ENCODE peak calls at places on chromosome 5, in six cellular contexts. One of them, this sample, is unnamed.

GRCh38 chr5:15992918-15993317 is 186.7 kb downstream of the MARCHF11 start:
- DNase-seq in K562: no peak
- DNase-seq in H1: no peak
- DNase-seq in GM12891: no peak
- DNase-seq in GM12878: no peak
- DNase-seq in HepG2: no peak
- DNase-seq in this sample: no peak

GRCh38 chr5:171901764-171902163 is 104.7 kb downstream of the FBXW11 start:
- DNase-seq in K562: no peak
- DNase-seq in H1: no peak
- DNase-seq in GM12891: no peak
- DNase-seq in GM12878: no peak
- DNase-seq in HepG2: no peak
- DNase-seq in this sample: no peak

GRCh38 chr5:94715843-94716242 is 97.4 kb downstream of the SLF1 start:
- DNase-seq in K562: no peak
- DNase-seq in H1: no peak
- DNase-seq in GM12891: no peak
- DNase-seq in GM12878: no peak
- DNase-seq in HepG2: no peak
- DNase-seq in this sample: no peak

GRCh38 chr5:176772271-176773210 is 37.8 kb upstream of the UNC5A start:
- DNase-seq in K562: no peak
- DNase-seq in H1: no peak
- DNase-seq in GM12891: no peak
- DNase-seq in GM12878: no peak
- DNase-seq in HepG2: no peak
- DNase-seq in this sample: no peak

GRCh38 chr5:77180167-77181081 is 30.1 kb upstream of the PDE8B start:
- DNase-seq in K562: no peak
- DNase-seq in H1: no peak
- DNase-seq in GM12891: no peak
- DNase-seq in GM12878: no peak
- DNase-seq in HepG2: no peak
- DNase-seq in this sample: no peak

GRCh38 chr5:5605170-5605764 is 182.8 kb downstream of the ICE1 start:
- DNase-seq in K562: no peak
- DNase-seq in H1: no peak
- DNase-seq in GM12891: no peak
- DNase-seq in GM12878: no peak
- DNase-seq in HepG2: no peak
- DNase-seq in this sample: no peak

GRCh38 chr5:7606840-7607453 is 211.0 kb downstream of the ADCY2 start:
- DNase-seq in K562: no peak
- DNase-seq in H1: peak
- DNase-seq in GM12891: no peak
- DNase-seq in GM12878: no peak
- DNase-seq in HepG2: no peak
- DNase-seq in this sample: no peak

GRCh38 chr5:110751902-110752762 is 13.3 kb downstream of the SLC25A46 start:
- DNase-seq in K562: no peak
- DNase-seq in H1: no peak
- DNase-seq in GM12891: peak
- DNase-seq in GM12878: peak
- DNase-seq in HepG2: no peak
- DNase-seq in this sample: peak

GRCh38 chr5:16385516-16386090 is 80.0 kb downstream of the ZNF622 start:
- DNase-seq in K562: no peak
- DNase-seq in H1: no peak
- DNase-seq in GM12891: no peak
- DNase-seq in GM12878: no peak
- DNase-seq in HepG2: no peak
- DNase-seq in this sample: no peak

GRCh38 chr5:93186031-93186682 is 394.9 kb downstream of the NR2F1-AS1 start:
- DNase-seq in K562: no peak
- DNase-seq in H1: no peak
- DNase-seq in GM12891: no peak
- DNase-seq in GM12878: no peak
- DNase-seq in HepG2: no peak
- DNase-seq in this sample: no peak

DNA sequence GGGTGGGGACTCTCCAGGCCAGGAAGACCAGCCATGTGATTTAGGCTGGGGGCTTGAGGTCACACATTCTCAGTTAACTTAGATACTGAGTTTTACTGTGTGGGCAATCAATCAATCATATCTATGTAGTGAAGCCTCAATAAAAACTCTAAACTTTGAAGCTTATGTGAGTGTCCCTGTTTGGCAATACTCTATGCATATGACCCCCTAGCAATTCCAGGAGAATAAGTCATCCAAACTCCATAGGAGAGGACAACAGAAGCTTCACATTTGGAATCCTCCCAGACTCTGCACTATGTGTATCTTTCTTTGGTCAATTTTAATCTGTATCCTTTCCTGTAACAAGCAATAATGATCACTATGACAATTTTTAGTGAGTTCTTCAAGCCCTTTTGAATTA is 216.8 kb upstream of the RGMB start:
- DNase-seq in K562: no peak
- DNase-seq in H1: no peak
- DNase-seq in GM12891: no peak
- DNase-seq in GM12878: no peak
- DNase-seq in HepG2: no peak
- DNase-seq in this sample: no peak
- TF ChIP-seq TAF1 in K562: no peak
- TF ChIP-seq TAF1 in H1: no peak
- TF ChIP-seq TAF1 in GM12891: no peak
- TF ChIP-seq TAF1 in GM12878: no peak
- TF ChIP-seq TAF1 in HepG2: no peak
- TF ChIP-seq TAF1 in this sample: no peak

GRCh38 chr5:173288632-173289031 is 39.6 kb downstream of the STC2 start:
- DNase-seq in K562: no peak
- DNase-seq in H1: no peak
- DNase-seq in GM12891: no peak
- DNase-seq in GM12878: no peak
- DNase-seq in HepG2: no peak
- DNase-seq in this sample: no peak
- TF ChIP-seq POLR2A in K562: no peak
- TF ChIP-seq POLR2A in H1: no peak
- TF ChIP-seq POLR2A in GM12891: no peak
- TF ChIP-seq POLR2A in GM12878: no peak
- TF ChIP-seq POLR2A in HepG2: no peak
- TF ChIP-seq POLR2A in this sample: no peak

GRCh38 chr5:378301-378891 is 56.9 kb downstream of the AHRR start:
- DNase-seq in K562: no peak
- DNase-seq in H1: no peak
- DNase-seq in GM12891: no peak
- DNase-seq in GM12878: no peak
- DNase-seq in HepG2: no peak
- DNase-seq in this sample: no peak
- TF ChIP-seq TAF1 in K562: no peak
- TF ChIP-seq TAF1 in H1: no peak
- TF ChIP-seq TAF1 in GM12891: no peak
- TF ChIP-seq TAF1 in GM12878: no peak
- TF ChIP-seq TAF1 in HepG2: no peak
- TF ChIP-seq TAF1 in this sample: no peak

GRCh38 chr5:50667079-50667652 is 729 bp downstream of the PARP8 start:
- DNase-seq in K562: no peak
- DNase-seq in H1: no peak
- DNase-seq in GM12891: no peak
- DNase-seq in GM12878: no peak
- DNase-seq in HepG2: no peak
- DNase-seq in this sample: no peak

GRCh38 chr5:50663636-50664035 is 2.8 kb upstream of the PARP8 start:
- DNase-seq in K562: no peak
- DNase-seq in H1: no peak
- DNase-seq in GM12891: no peak
- DNase-seq in GM12878: no peak
- DNase-seq in HepG2: no peak
- DNase-seq in this sample: no peak

GRCh38 chr5:50665091-50665490 is 1.3 kb upstream of the PARP8 start:
- DNase-seq in K562: no peak
- DNase-seq in H1: no peak
- DNase-seq in GM12891: no peak
- DNase-seq in GM12878: no peak
- DNase-seq in HepG2: no peak
- DNase-seq in this sample: no peak

GRCh38 chr5:50667653-50668403 is 1.4 kb downstream of the PARP8 start:
- DNase-seq in K562: no peak
- DNase-seq in H1: peak
- DNase-seq in GM12891: peak
- DNase-seq in GM12878: peak
- DNase-seq in HepG2: no peak
- DNase-seq in this sample: peak

GRCh38 chr5:50666261-50667078 is at the start of gene PARP8:
- DNase-seq in K562: no peak
- DNase-seq in H1: no peak
- DNase-seq in GM12891: peak
- DNase-seq in GM12878: no peak
- DNase-seq in HepG2: no peak
- DNase-seq in this sample: peak
- TF ChIP-seq POLR2A in K562: no peak
- TF ChIP-seq POLR2A in H1: no peak
- TF ChIP-seq POLR2A in GM12891: peak
- TF ChIP-seq POLR2A in GM12878: peak
- TF ChIP-seq POLR2A in HepG2: no peak
- TF ChIP-seq POLR2A in this sample: no peak

GRCh38 chr5:180862645-180863044 is 1.6 kb upstream of the ZFP62 start:
- DNase-seq in K562: no peak
- DNase-seq in H1: no peak
- DNase-seq in GM12891: no peak
- DNase-seq in GM12878: no peak
- DNase-seq in HepG2: no peak
- DNase-seq in this sample: no peak
- TF ChIP-seq TAF1 in K562: no peak
- TF ChIP-seq TAF1 in H1: no peak
- TF ChIP-seq TAF1 in GM12891: no peak
- TF ChIP-seq TAF1 in GM12878: no peak
- TF ChIP-seq TAF1 in HepG2: no peak
- TF ChIP-seq TAF1 in this sample: no peak

GRCh38 chr5:180090098-180090768 is 18.7 kb upstream of the RNF130 start:
- DNase-seq in K562: peak
- DNase-seq in H1: peak
- DNase-seq in GM12891: no peak
- DNase-seq in GM12878: no peak
- DNase-seq in HepG2: peak
- DNase-seq in this sample: no peak
- TF ChIP-seq POLR2A in K562: no peak
- TF ChIP-seq POLR2A in H1: no peak
- TF ChIP-seq POLR2A in GM12891: no peak
- TF ChIP-seq POLR2A in GM12878: no peak
- TF ChIP-seq POLR2A in HepG2: no peak
- TF ChIP-seq POLR2A in this sample: no peak

DNA sequence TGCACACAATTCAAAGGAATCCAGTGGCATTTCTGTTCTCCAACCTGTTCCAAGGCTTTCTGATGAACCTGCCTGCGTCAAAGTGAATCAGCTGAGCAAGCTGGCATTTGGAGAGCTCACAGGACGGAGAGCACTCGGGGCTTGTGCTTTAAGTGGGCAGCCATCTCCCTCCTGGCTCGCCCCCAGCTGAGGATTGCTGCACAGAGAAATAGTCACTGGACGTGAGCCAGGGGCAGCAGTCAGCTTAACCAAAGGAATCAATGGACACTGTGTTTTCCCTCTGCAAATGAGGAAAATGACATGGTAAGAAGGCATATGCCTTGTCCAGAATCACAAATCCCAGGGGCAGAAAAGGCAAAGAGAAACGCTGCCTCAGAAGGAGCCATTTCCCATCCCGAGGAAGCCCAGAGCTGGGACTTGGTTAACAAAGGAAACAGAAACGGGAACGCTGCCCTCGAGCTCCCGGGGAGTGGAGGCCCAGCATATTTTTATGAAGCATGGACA is 299.4 kb downstream of the ZSWIM6 start:
- DNase-seq in K562: no peak
- DNase-seq in H1: no peak
- DNase-seq in GM12891: no peak
- DNase-seq in GM12878: no peak
- DNase-seq in HepG2: no peak
- DNase-seq in this sample: no peak
- TF ChIP-seq TAF1 in K562: no peak
- TF ChIP-seq TAF1 in H1: no peak
- TF ChIP-seq TAF1 in GM12891: no peak
- TF ChIP-seq TAF1 in GM12878: no peak
- TF ChIP-seq TAF1 in HepG2: no peak
- TF ChIP-seq TAF1 in this sample: no peak

GRCh38 chr5:151743535-151743934 is 14.9 kb downstream of the ATOX1 start:
- DNase-seq in K562: no peak
- DNase-seq in H1: no peak
- DNase-seq in GM12891: no peak
- DNase-seq in GM12878: no peak
- DNase-seq in HepG2: no peak
- DNase-seq in this sample: no peak

GRCh38 chr5:151741678-151742423 is 16.6 kb downstream of the ATOX1 start:
- DNase-seq in K562: no peak
- DNase-seq in H1: no peak
- DNase-seq in GM12891: no peak
- DNase-seq in GM12878: no peak
- DNase-seq in HepG2: no peak
- DNase-seq in this sample: no peak

GRCh38 chr5:151740958-151741373 is 17.5 kb downstream of the ATOX1 start:
- DNase-seq in K562: no peak
- DNase-seq in H1: no peak
- DNase-seq in GM12891: no peak
- DNase-seq in GM12878: no peak
- DNase-seq in HepG2: no peak
- DNase-seq in this sample: no peak

GRCh38 chr5:151742870-151743294 is 15.5 kb downstream of the ATOX1 start:
- DNase-seq in K562: peak
- DNase-seq in H1: no peak
- DNase-seq in GM12891: no peak
- DNase-seq in GM12878: no peak
- DNase-seq in HepG2: peak
- DNase-seq in this sample: no peak

DNA sequence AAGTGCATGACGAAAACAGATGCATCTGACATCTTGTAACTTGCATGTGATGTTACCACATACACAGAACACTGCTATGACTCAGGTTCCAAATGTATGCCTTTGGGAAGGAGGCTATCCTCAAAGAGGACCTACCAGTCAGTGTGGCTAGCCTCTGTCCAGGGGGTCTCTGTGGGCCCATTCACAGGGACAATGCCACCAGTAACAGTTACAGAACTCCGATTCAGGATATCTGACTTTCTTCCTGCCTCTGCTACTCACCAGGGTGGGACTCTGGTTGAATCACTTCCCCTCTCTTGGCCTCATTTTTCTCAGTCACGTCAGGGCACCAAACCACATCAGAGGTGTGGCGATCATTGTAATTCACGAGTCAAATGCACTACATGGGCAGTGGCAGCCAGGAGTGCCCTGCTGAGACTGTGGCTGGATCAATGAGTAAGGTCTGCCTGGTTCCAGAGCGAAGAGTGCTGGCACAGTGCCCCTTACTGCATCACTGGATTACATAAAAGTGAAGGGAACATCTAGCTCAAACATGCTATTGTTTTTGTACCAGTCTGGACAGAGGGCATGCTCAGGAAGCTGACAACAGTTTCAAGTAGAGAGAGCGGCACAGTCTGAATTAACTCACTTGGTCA is 13.2 kb downstream of the ATOX1 start:
- DNase-seq in K562: no peak
- DNase-seq in H1: no peak
- DNase-seq in GM12891: no peak
- DNase-seq in GM12878: peak
- DNase-seq in HepG2: no peak
- DNase-seq in this sample: no peak
- TF ChIP-seq POLR2A in K562: no peak
- TF ChIP-seq POLR2A in H1: no peak
- TF ChIP-seq POLR2A in GM12891: no peak
- TF ChIP-seq POLR2A in GM12878: no peak
- TF ChIP-seq POLR2A in HepG2: no peak
- TF ChIP-seq POLR2A in this sample: no peak